ENCODE peak calls at places on chromosomes 3 and 15, in four cellular contexts. One of them, this sample, is unnamed.

GRCh38 chr15:28975766-28976179 is 90.0 kb downstream of the APBA2 start:
- DNase-seq in A549: peak
- DNase-seq in activated CD4-positive, alpha-beta T cell treated with anti-CD3 and anti-CD28 coated beads for 1 hour: peak
- DNase-seq in iPS-NIHi11: peak
- DNase-seq in this sample: peak

GRCh38 chr3:132253262-132253878 is 63.8 kb upstream of the ACP3 start:
- DNase-seq in A549: peak
- DNase-seq in activated CD4-positive, alpha-beta T cell treated with anti-CD3 and anti-CD28 coated beads for 1 hour: no peak
- DNase-seq in iPS-NIHi11: peak
- DNase-seq in this sample: peak

GRCh38 chr15:76258460-76258859 is 52.8 kb downstream of the ETFA start:
- DNase-seq in A549: no peak
- DNase-seq in activated CD4-positive, alpha-beta T cell treated with anti-CD3 and anti-CD28 coated beads for 1 hour: no peak
- DNase-seq in iPS-NIHi11: no peak
- DNase-seq in this sample: peak

GRCh38 chr3:21718161-21718765 is 32.7 kb downstream of the ZNF385D start:
- DNase-seq in A549: no peak
- DNase-seq in activated CD4-positive, alpha-beta T cell treated with anti-CD3 and anti-CD28 coated beads for 1 hour: no peak
- DNase-seq in iPS-NIHi11: no peak
- DNase-seq in this sample: no peak

GRCh38 chr3:184467171-184467570 is 87.3 kb downstream of the CHRD start:
- DNase-seq in A549: no peak
- DNase-seq in activated CD4-positive, alpha-beta T cell treated with anti-CD3 and anti-CD28 coated beads for 1 hour: no peak
- DNase-seq in iPS-NIHi11: no peak
- DNase-seq in this sample: no peak

GRCh38 chr15:60379466-60380274 is 18.1 kb downstream of the ANXA2 start:
- DNase-seq in A549: no peak
- DNase-seq in activated CD4-positive, alpha-beta T cell treated with anti-CD3 and anti-CD28 coated beads for 1 hour: no peak
- DNase-seq in iPS-NIHi11: no peak
- DNase-seq in this sample: no peak

GRCh38 chr3:127738192-127738840 is 65.6 kb downstream of the ABTB1 start:
- DNase-seq in A549: peak
- DNase-seq in activated CD4-positive, alpha-beta T cell treated with anti-CD3 and anti-CD28 coated beads for 1 hour: no peak
- DNase-seq in iPS-NIHi11: no peak
- DNase-seq in this sample: no peak

GRCh38 chr15:90037961-90038633 is 37.0 kb downstream of the ZNF710 start:
- DNase-seq in A549: no peak
- DNase-seq in activated CD4-positive, alpha-beta T cell treated with anti-CD3 and anti-CD28 coated beads for 1 hour: no peak
- DNase-seq in iPS-NIHi11: no peak
- DNase-seq in this sample: no peak

GRCh38 chr15:46900992-46901391 is 816.3 kb upstream of the SEMA6D start:
- DNase-seq in A549: no peak
- DNase-seq in activated CD4-positive, alpha-beta T cell treated with anti-CD3 and anti-CD28 coated beads for 1 hour: no peak
- DNase-seq in iPS-NIHi11: no peak
- DNase-seq in this sample: no peak

GRCh38 chr15:29934251-29934650 is 112.0 kb upstream of the TJP1 start:
- DNase-seq in A549: peak
- DNase-seq in activated CD4-positive, alpha-beta T cell treated with anti-CD3 and anti-CD28 coated beads for 1 hour: no peak
- DNase-seq in iPS-NIHi11: no peak
- DNase-seq in this sample: no peak

GRCh38 chr3:48661501-48662139 is 1.1 kb downstream of the CELSR3 start:
- DNase-seq in A549: peak
- DNase-seq in activated CD4-positive, alpha-beta T cell treated with anti-CD3 and anti-CD28 coated beads for 1 hour: peak
- DNase-seq in iPS-NIHi11: peak
- DNase-seq in this sample: no peak

GRCh38 chr3:100992086-100993033 is 861 bp downstream of the ABI3BP start:
- DNase-seq in A549: no peak
- DNase-seq in activated CD4-positive, alpha-beta T cell treated with anti-CD3 and anti-CD28 coated beads for 1 hour: no peak
- DNase-seq in iPS-NIHi11: no peak
- DNase-seq in this sample: no peak

GRCh38 chr3:12897537-12898289 is 56.3 kb upstream of the RPL32 start:
- DNase-seq in A549: no peak
- DNase-seq in activated CD4-positive, alpha-beta T cell treated with anti-CD3 and anti-CD28 coated beads for 1 hour: no peak
- DNase-seq in iPS-NIHi11: no peak
- DNase-seq in this sample: no peak

GRCh38 chr3:167780214-167780613 is 44.7 kb downstream of the SERPINI1 start:
- DNase-seq in A549: no peak
- DNase-seq in activated CD4-positive, alpha-beta T cell treated with anti-CD3 and anti-CD28 coated beads for 1 hour: no peak
- DNase-seq in iPS-NIHi11: no peak
- DNase-seq in this sample: no peak

GRCh38 chr3:51985971-51986947 is 2.9 kb downstream of the ACY1 start:
- DNase-seq in A549: no peak
- DNase-seq in activated CD4-positive, alpha-beta T cell treated with anti-CD3 and anti-CD28 coated beads for 1 hour: no peak
- DNase-seq in iPS-NIHi11: no peak
- DNase-seq in this sample: no peak

GRCh38 chr3:153221748-153222162 is 59.7 kb downstream of the RAP2B start:
- DNase-seq in A549: no peak
- DNase-seq in activated CD4-positive, alpha-beta T cell treated with anti-CD3 and anti-CD28 coated beads for 1 hour: peak
- DNase-seq in iPS-NIHi11: no peak
- DNase-seq in this sample: no peak

GRCh38 chr3:61637088-61638051 is 76.0 kb downstream of the PTPRG start:
- DNase-seq in A549: no peak
- DNase-seq in activated CD4-positive, alpha-beta T cell treated with anti-CD3 and anti-CD28 coated beads for 1 hour: no peak
- DNase-seq in iPS-NIHi11: no peak
- DNase-seq in this sample: no peak

GRCh38 chr3:45864760-45865567 is 21.4 kb upstream of the CCR9 start:
- DNase-seq in A549: no peak
- DNase-seq in activated CD4-positive, alpha-beta T cell treated with anti-CD3 and anti-CD28 coated beads for 1 hour: no peak
- DNase-seq in iPS-NIHi11: no peak
- DNase-seq in this sample: no peak

GRCh38 chr15:88834211-88834812 is 31.1 kb downstream of the ACAN start:
- DNase-seq in A549: peak
- DNase-seq in activated CD4-positive, alpha-beta T cell treated with anti-CD3 and anti-CD28 coated beads for 1 hour: no peak
- DNase-seq in iPS-NIHi11: peak
- DNase-seq in this sample: no peak

GRCh38 chr3:64691051-64691450 is 3.3 kb upstream of the ADAMTS9 start:
- DNase-seq in A549: no peak
- DNase-seq in activated CD4-positive, alpha-beta T cell treated with anti-CD3 and anti-CD28 coated beads for 1 hour: no peak
- DNase-seq in iPS-NIHi11: no peak
- DNase-seq in this sample: no peak

GRCh38 chr3:160999268-160999667 is 105.9 kb downstream of the B3GALNT1 start:
- DNase-seq in A549: no peak
- DNase-seq in activated CD4-positive, alpha-beta T cell treated with anti-CD3 and anti-CD28 coated beads for 1 hour: no peak
- DNase-seq in iPS-NIHi11: no peak
- DNase-seq in this sample: no peak

GRCh38 chr3:139953131-139953910 is 18.3 kb downstream of the CLSTN2 start:
- DNase-seq in A549: no peak
- DNase-seq in activated CD4-positive, alpha-beta T cell treated with anti-CD3 and anti-CD28 coated beads for 1 hour: no peak
- DNase-seq in iPS-NIHi11: no peak
- DNase-seq in this sample: no peak

GRCh38 chr3:87037652-87038051 is 46.7 kb upstream of the VGLL3 start:
- DNase-seq in A549: no peak
- DNase-seq in activated CD4-positive, alpha-beta T cell treated with anti-CD3 and anti-CD28 coated beads for 1 hour: no peak
- DNase-seq in iPS-NIHi11: no peak
- DNase-seq in this sample: no peak

GRCh38 chr15:74821091-74821789 is 5.2 kb upstream of the CPLX3 start:
- DNase-seq in A549: no peak
- DNase-seq in activated CD4-positive, alpha-beta T cell treated with anti-CD3 and anti-CD28 coated beads for 1 hour: no peak
- DNase-seq in iPS-NIHi11: peak
- DNase-seq in this sample: no peak

GRCh38 chr15:81914734-81915234 is 131.0 kb downstream of the MEX3B start:
- DNase-seq in A549: no peak
- DNase-seq in activated CD4-positive, alpha-beta T cell treated with anti-CD3 and anti-CD28 coated beads for 1 hour: no peak
- DNase-seq in iPS-NIHi11: no peak
- DNase-seq in this sample: peak

GRCh38 chr3:12959838-12960378 is 113.3 kb downstream of the IQSEC1 start:
- DNase-seq in A549: no peak
- DNase-seq in activated CD4-positive, alpha-beta T cell treated with anti-CD3 and anti-CD28 coated beads for 1 hour: no peak
- DNase-seq in iPS-NIHi11: no peak
- DNase-seq in this sample: no peak

GRCh38 chr15:89409184-89409992 is 74.8 kb upstream of the POLG start:
- DNase-seq in A549: no peak
- DNase-seq in activated CD4-positive, alpha-beta T cell treated with anti-CD3 and anti-CD28 coated beads for 1 hour: no peak
- DNase-seq in iPS-NIHi11: no peak
- DNase-seq in this sample: no peak

GRCh38 chr3:11059090-11059798 is 66.7 kb downstream of the SLC6A1 start:
- DNase-seq in A549: peak
- DNase-seq in activated CD4-positive, alpha-beta T cell treated with anti-CD3 and anti-CD28 coated beads for 1 hour: no peak
- DNase-seq in iPS-NIHi11: peak
- DNase-seq in this sample: peak

GRCh38 chr3:10357592-10358308 is 36.8 kb upstream of the SEC13 start:
- DNase-seq in A549: no peak
- DNase-seq in activated CD4-positive, alpha-beta T cell treated with anti-CD3 and anti-CD28 coated beads for 1 hour: no peak
- DNase-seq in iPS-NIHi11: no peak
- DNase-seq in this sample: no peak

GRCh38 chr3:42024578-42025387 is 62.9 kb upstream of the ULK4 start:
- DNase-seq in A549: no peak
- DNase-seq in activated CD4-positive, alpha-beta T cell treated with anti-CD3 and anti-CD28 coated beads for 1 hour: no peak
- DNase-seq in iPS-NIHi11: peak
- DNase-seq in this sample: no peak

GRCh38 chr3:52193059-52193458 is 4.9 kb upstream of the ALAS1 start:
- DNase-seq in A549: peak
- DNase-seq in activated CD4-positive, alpha-beta T cell treated with anti-CD3 and anti-CD28 coated beads for 1 hour: no peak
- DNase-seq in iPS-NIHi11: no peak
- DNase-seq in this sample: peak

GRCh38 chr15:31100738-31101137 is 787 bp downstream of the TRPM1 start:
- DNase-seq in A549: no peak
- DNase-seq in activated CD4-positive, alpha-beta T cell treated with anti-CD3 and anti-CD28 coated beads for 1 hour: no peak
- DNase-seq in iPS-NIHi11: no peak
- DNase-seq in this sample: no peak

This sample was measured in NCI-H446.